ENCODE peak calls at places on chromosomes 4 and X, in five cellular contexts. I is PC-3, C is MM.1S, W is HCT116, T is SK-N-SH. H is an unnamed sample. For H3K9me2, the result is how much of the 10 kb centered on the place peaks cover.

GRCh38 chr4:152968806-152969394 is 32.8 kb downstream of the FHDC1 start:
- DNase-seq in T (no peak), I (peak), C (no peak), W (no peak), H (peak)

GRCh38 chrX:49282647-49283011 is 13.0 kb downstream of the PPP1R3F start:
- DNase-seq in I (no peak), C (no peak), T (peak), W (peak), H (peak)

GRCh38 chrX:154121961-154122360 is 22.1 kb upstream of the OPN1LW start:
- DNase-seq in C (no peak), T (no peak), I (peak), W (no peak), H (no peak)

GRCh38 chr4:154049457-154050181 is 260.7 kb upstream of the SFRP2 start:
- DNase-seq in C (no peak), I (peak), W (peak), T (peak), H (peak)

GRCh38 chr4:126404549-126404948 is 1089.8 kb downstream of the FAT4 start:
- DNase-seq in I (no peak), C (no peak), W (no peak), T (no peak), H (peak)

GRCh38 chr4:47668810-47669408 is 169.0 kb downstream of the CORIN start:
- DNase-seq in T (peak), W (peak), I (peak), C (peak), H (peak)

GRCh38 chrX:275967-276587 is 5.1 kb upstream of the PLCXD1 start:
- DNase-seq in T (peak), W (peak), I (peak), C (no peak), H (peak)

GRCh38 chr4:118335316-118335715 is 17.5 kb downstream of the PRSS12 start:
- DNase-seq in W (no peak), I (no peak), C (peak), T (no peak), H (no peak)

GRCh38 chr4:13783800-13784411 is 156.4 kb upstream of the BOD1L1 start:
- DNase-seq in W (no peak), I (no peak), T (no peak), C (no peak), H (no peak)

GRCh38 chr4:75099321-75099720 is 166.4 kb downstream of the PARM1 start:
- DNase-seq in C (peak), T (no peak), W (no peak), I (peak), H (no peak)

GRCh38 chr4:108325561-108325960 is 156.8 kb upstream of the LEF1 start:
- DNase-seq in T (no peak), C (no peak), W (no peak), I (no peak), H (no peak)

GRCh38 chrX:102832661-102833060 is 104.4 kb upstream of the RAB40AL start:
- DNase-seq in T (peak), C (no peak), W (no peak), I (peak), H (peak)

GRCh38 chr4:185912779-185913178 is 100.8 kb upstream of the SORBS2 start:
- DNase-seq in W (no peak), C (no peak), T (no peak), I (peak), H (peak)

GRCh38 chr4:7897811-7898210 is 41.9 kb downstream of the AFAP1 start:
- DNase-seq in T (no peak), I (peak), C (no peak), W (no peak), H (peak)

GRCh38 chr4:88742561-88742960 is 44.9 kb upstream of the NAP1L5 start:
- DNase-seq in C (no peak), W (no peak), I (no peak), T (no peak), H (no peak)

GRCh38 chrX:2474280-2474962 is 26.4 kb downstream of the DHRSX start:
- DNase-seq in T (no peak), I (no peak), C (no peak), W (peak), H (no peak)

GRCh38 chr4:152273343-152273742 is 262.5 kb downstream of the FBXW7 start:
- DNase-seq in I (peak), C (no peak), T (no peak), W (no peak), H (peak)

GRCh38 chrX:3451566-3451965 is 105.1 kb upstream of the MXRA5 start:
- DNase-seq in W (no peak), I (no peak), T (no peak), C (no peak), H (no peak)

DNA sequence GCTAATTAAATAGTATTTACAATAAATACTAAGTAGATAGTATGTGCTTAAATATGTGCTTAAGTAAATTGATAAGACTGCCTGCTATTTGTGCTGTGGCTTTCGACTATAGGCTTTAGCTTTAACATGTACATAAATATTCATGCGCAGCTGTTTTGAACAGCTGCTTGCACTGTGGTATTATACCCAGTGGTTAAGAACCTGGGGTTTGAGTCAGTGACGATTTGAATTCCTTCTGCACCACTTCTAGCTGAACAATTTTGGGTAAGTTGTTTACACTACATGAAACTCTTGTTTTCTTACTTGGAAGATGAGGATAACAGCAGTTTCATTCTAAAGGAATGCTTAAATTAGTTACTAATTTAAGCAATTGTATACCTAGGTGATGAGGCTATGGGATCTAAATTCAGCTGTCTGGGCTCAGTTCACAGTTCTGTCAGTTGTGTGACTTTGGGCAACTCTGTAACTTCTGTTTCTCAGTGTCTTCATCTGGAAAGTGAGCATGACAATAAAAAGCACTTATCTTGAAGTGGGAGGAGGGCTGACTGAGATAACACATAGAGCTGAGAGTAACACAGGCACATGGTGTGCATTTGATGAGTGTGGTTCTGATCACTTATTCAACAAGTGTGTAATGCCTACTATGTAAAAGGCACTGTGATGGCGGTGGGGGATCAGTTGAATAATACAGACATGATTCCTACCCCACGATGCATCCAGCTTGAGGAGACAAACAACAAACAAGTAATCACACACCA is 37.0 kb downstream of the HPGDS start:
- DNase-seq in C (no peak), W (no peak), T (no peak), I (no peak), H (no peak)
- H3K9ac ChIP-seq in C (no peak), W (no peak), T (no peak), I (no peak), H (no peak)

GRCh38 chr4:54877006-54877405 is 219.2 kb downstream of the KIT start:
- DNase-seq in C (no peak), W (no peak), T (no peak), I (peak), H (peak)
- TF ChIP-seq EZH2phosphoT487 in C (no peak), W (no peak), T (no peak), I (no peak), H (no peak)

DNA sequence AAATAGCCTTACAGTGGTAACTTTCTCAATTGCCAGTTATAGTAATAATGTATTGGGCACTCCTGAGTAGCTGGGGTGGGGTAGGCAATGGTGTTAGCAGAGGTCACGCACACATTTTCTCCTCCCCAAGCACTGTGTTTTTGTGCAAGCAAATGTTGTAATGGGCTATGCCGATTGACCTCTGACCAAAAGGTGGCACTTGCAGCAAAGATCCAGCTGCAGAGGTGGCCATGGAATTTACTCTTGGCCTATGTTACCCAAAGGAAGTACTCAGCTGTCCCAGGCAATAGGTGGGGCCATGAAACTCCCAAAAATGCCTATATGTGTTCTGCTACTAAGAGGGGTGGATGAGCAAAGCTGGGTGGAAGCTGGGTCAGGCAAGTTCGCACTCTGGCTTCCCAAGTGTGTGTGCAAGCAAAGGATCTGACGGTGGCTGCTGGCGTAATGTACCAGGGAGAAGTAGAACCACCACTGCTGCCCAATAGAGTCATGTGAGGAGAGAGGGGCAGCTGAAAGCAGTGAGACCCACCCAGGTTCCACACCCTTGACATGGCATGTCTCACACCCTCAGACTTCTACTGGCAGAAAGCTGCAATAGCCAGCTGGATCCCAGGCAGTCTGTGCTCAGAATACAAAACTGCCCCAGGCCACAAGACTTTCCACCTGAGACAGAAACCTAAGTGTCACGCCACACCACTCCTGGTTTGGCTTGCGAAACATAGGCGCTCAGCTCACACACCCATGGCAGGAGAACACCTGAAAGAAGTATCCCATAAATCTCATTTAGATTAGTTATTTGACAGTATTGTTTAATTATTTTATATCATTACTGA is 353.3 kb upstream of the EMCN start:
- DNase-seq in W (no peak), C (no peak), I (no peak), T (no peak), H (no peak)
- H3K9me2 ChIP-seq in W (under half), C (under half), I (under half), T (under half), H (under half)

GRCh38 chr4:85152490-85152889 is 186.0 kb upstream of the WDFY3 start:
- DNase-seq in T (no peak), I (no peak), W (no peak), C (no peak), H (no peak)
- H3K9ac ChIP-seq in T (no peak), I (no peak), W (no peak), C (no peak), H (no peak)

GRCh38 chr4:140906984-140907962 is 151.1 kb upstream of the TBC1D9 start:
- DNase-seq in I (no peak), T (no peak), C (no peak), W (no peak), H (peak)
- TF ChIP-seq EZH2phosphoT487 in I (no peak), T (no peak), C (no peak), W (no peak), H (no peak)

H was measured in GM23248.